ENCODE peak calls at places on chromosomes 12 and 14, in seven cellular contexts. D is fibroblast of the aortic adventitia, N is activated T-cell treated with anti-CD3 and anti-CD28 coated beads for 4 hours, I is AG10803, P is heart left ventricle, K is RWPE1, M is transverse colon. A is an unnamed sample.

GRCh38 chr14:67187210-67187609 is 2.0 kb upstream of the GARIN2 start:
- DNase-seq in D (peak), N (no peak), I (peak), P (no peak), K (peak), M (no peak), A (no peak)

GRCh38 chr14:70821916-70822705 is 12.8 kb upstream of the MAP3K9 start:
- DNase-seq in D (peak), N (peak), I (peak), P (peak), K (peak), M (peak), A (peak)

GRCh38 chr12:124094188-124094587 is 121.2 kb downstream of the ZNF664 start:
- DNase-seq in D (no peak), N (no peak), I (no peak), P (no peak), K (no peak), M (no peak), A (no peak)

GRCh38 chr12:45354399-45354798 is 138.5 kb downstream of the ANO6 start:
- DNase-seq in D (no peak), N (no peak), I (no peak), P (no peak), K (no peak), M (no peak), A (no peak)

GRCh38 chr14:101709962-101710891 is 51.3 kb upstream of the PPP2R5C start:
- DNase-seq in D (no peak), N (no peak), I (no peak), P (no peak), K (no peak), M (peak), A (no peak)

GRCh38 chr14:89833120-89833521 is 121.4 kb downstream of the EFCAB11 start:
- DNase-seq in D (peak), N (no peak), I (peak), P (no peak), K (no peak), M (no peak), A (no peak)

GRCh38 chr12:6778212-6778570 is 5.9 kb downstream of the LAG3 start:
- DNase-seq in D (peak), N (no peak), I (peak), P (peak), K (no peak), M (peak), A (peak)

GRCh38 chr12:104792570-104792969 is 165.5 kb downstream of the SLC41A2 start:
- DNase-seq in D (peak), N (no peak), I (peak), P (no peak), K (peak), M (no peak), A (no peak)

GRCh38 chr14:55382483-55382882 is 29.1 kb downstream of the ATG14 start:
- DNase-seq in D (peak), N (no peak), I (no peak), P (no peak), K (no peak), M (no peak), A (no peak)

GRCh38 chr14:59018978-59019377 is 169.5 kb upstream of the DAAM1 start:
- DNase-seq in D (no peak), N (no peak), I (no peak), P (no peak), K (no peak), M (no peak), A (no peak)

GRCh38 chr12:132827763-132828703 is 636 bp downstream of the GOLGA3 start:
- DNase-seq in D (peak), N (peak), I (peak), P (peak), K (peak), M (peak), A (peak)

GRCh38 chr14:55773984-55774581 is 194.1 kb downstream of the KTN1 start:
- DNase-seq in D (no peak), N (no peak), I (no peak), P (no peak), K (no peak), M (no peak), A (no peak)

GRCh38 chr14:76352639-76353281 is 23.2 kb upstream of the ESRRB start:
- DNase-seq in D (peak), N (peak), I (peak), P (peak), K (peak), M (peak), A (peak)

GRCh38 chr12:102512523-102512922 is 32.2 kb upstream of the IGF1 start:
- DNase-seq in D (no peak), N (no peak), I (no peak), P (no peak), K (no peak), M (no peak), A (no peak)

GRCh38 chr14:35385042-35385839 is 19.3 kb downstream of the NFKBIA start:
- DNase-seq in D (peak), N (no peak), I (peak), P (peak), K (no peak), M (peak), A (peak)

GRCh38 chr14:64817631-64818030 is 62.1 kb downstream of the SPTB start:
- DNase-seq in D (no peak), N (no peak), I (peak), P (no peak), K (no peak), M (no peak), A (no peak)

GRCh38 chr14:39372656-39373055 is 59.6 kb downstream of the FBXO33 start:
- DNase-seq in D (peak), N (no peak), I (peak), P (no peak), K (no peak), M (no peak), A (no peak)

GRCh38 chr14:33810308-33810707 is 140.6 kb downstream of the EGLN3 start:
- DNase-seq in D (no peak), N (no peak), I (no peak), P (no peak), K (no peak), M (no peak), A (no peak)

GRCh38 chr12:115988629-115989563 is 288.6 kb downstream of the MED13L start:
- DNase-seq in D (no peak), N (no peak), I (no peak), P (no peak), K (no peak), M (no peak), A (no peak)

GRCh38 chr12:76317976-76318375 is 30.2 kb downstream of the BBS10 start:
- DNase-seq in D (no peak), N (no peak), I (no peak), P (no peak), K (no peak), M (no peak), A (no peak)

GRCh38 chr14:33617154-33617553 is 333.7 kb downstream of the EGLN3 start:
- DNase-seq in D (peak), N (no peak), I (peak), P (no peak), K (peak), M (no peak), A (no peak)

GRCh38 chr12:34602213-34602940 is 580.1 kb downstream of the ALG10 start:
- DNase-seq in D (no peak), N (no peak), I (no peak), P (no peak), K (no peak), M (no peak), A (no peak)

GRCh38 chr12:123763093-123763492 is 992 bp downstream of the DNAH10 start:
- DNase-seq in D (no peak), N (no peak), I (no peak), P (no peak), K (no peak), M (peak), A (no peak)